ENCODE peak calls at places on chromosomes 11 and 22, in eight cellular contexts. One of them, this sample, is unnamed.

GRCh38 chr22:31826443-31826842 is 72.6 kb downstream of the DEPDC5 start:
- DNase-seq in neural progenitor cell: no peak
- DNase-seq in GM23338: no peak
- DNase-seq in HCT116: no peak
- DNase-seq in endothelial cell of umbilical vein: no peak
- DNase-seq in PC-3: no peak
- DNase-seq in DND-41: no peak
- DNase-seq in H1: no peak
- DNase-seq in this sample: no peak

GRCh38 chr11:10455637-10456487 is 798 bp downstream of the AMPD3 start:
- DNase-seq in neural progenitor cell: peak; percentile 74
- DNase-seq in GM23338: peak; percentile 77
- DNase-seq in HCT116: peak; percentile 26
- DNase-seq in endothelial cell of umbilical vein: peak; percentile 38
- DNase-seq in PC-3: peak; percentile 70
- DNase-seq in DND-41: peak; percentile 90
- DNase-seq in H1: peak; percentile 52
- DNase-seq in this sample: peak; percentile 59

GRCh38 chr22:46794067-46794466 is 31.6 kb downstream of the TBC1D22A start:
- DNase-seq in neural progenitor cell: no peak
- DNase-seq in GM23338: no peak
- DNase-seq in HCT116: no peak
- DNase-seq in endothelial cell of umbilical vein: no peak
- DNase-seq in PC-3: no peak
- DNase-seq in DND-41: no peak
- DNase-seq in H1: no peak
- DNase-seq in this sample: no peak

GRCh38 chr11:80584661-80585060 is 1143.8 kb upstream of the TENM4 start:
- DNase-seq in neural progenitor cell: no peak
- DNase-seq in GM23338: no peak
- DNase-seq in HCT116: no peak
- DNase-seq in endothelial cell of umbilical vein: no peak
- DNase-seq in PC-3: no peak
- DNase-seq in DND-41: no peak
- DNase-seq in H1: no peak
- DNase-seq in this sample: no peak

GRCh38 chr11:45021692-45022130 is 71.0 kb upstream of the TP53I11 start:
- DNase-seq in neural progenitor cell: peak; percentile 63
- DNase-seq in GM23338: peak; percentile 70
- DNase-seq in HCT116: no peak
- DNase-seq in endothelial cell of umbilical vein: peak; percentile 41
- DNase-seq in PC-3: no peak
- DNase-seq in DND-41: peak; percentile 7
- DNase-seq in H1: peak; percentile 67
- DNase-seq in this sample: peak; percentile 88

GRCh38 chr11:119361961-119362725 is 15.6 kb upstream of the MFRP start:
- DNase-seq in neural progenitor cell: no peak
- DNase-seq in GM23338: no peak
- DNase-seq in HCT116: no peak
- DNase-seq in endothelial cell of umbilical vein: no peak
- DNase-seq in PC-3: no peak
- DNase-seq in DND-41: no peak
- DNase-seq in H1: no peak
- DNase-seq in this sample: no peak

GRCh38 chr11:5968394-5968793 is at the start of gene OR56A5:
- DNase-seq in neural progenitor cell: no peak
- DNase-seq in GM23338: no peak
- DNase-seq in HCT116: no peak
- DNase-seq in endothelial cell of umbilical vein: no peak
- DNase-seq in PC-3: no peak
- DNase-seq in DND-41: no peak
- DNase-seq in H1: no peak
- DNase-seq in this sample: no peak

GRCh38 chr11:995752-996420 is 40.6 kb downstream of the MUC6 start:
- DNase-seq in neural progenitor cell: peak; percentile 24
- DNase-seq in GM23338: no peak
- DNase-seq in HCT116: no peak
- DNase-seq in endothelial cell of umbilical vein: no peak
- DNase-seq in PC-3: no peak
- DNase-seq in DND-41: no peak
- DNase-seq in H1: no peak
- DNase-seq in this sample: peak; percentile 9

GRCh38 chr11:57228600-57228999 is 8.4 kb downstream of the APLNR start:
- DNase-seq in neural progenitor cell: no peak
- DNase-seq in GM23338: no peak
- DNase-seq in HCT116: no peak
- DNase-seq in endothelial cell of umbilical vein: no peak
- DNase-seq in PC-3: no peak
- DNase-seq in DND-41: no peak
- DNase-seq in H1: no peak
- DNase-seq in this sample: no peak

GRCh38 chr11:87353904-87354303 is 316.2 kb downstream of the TMEM135 start:
- DNase-seq in neural progenitor cell: no peak
- DNase-seq in GM23338: no peak
- DNase-seq in HCT116: no peak
- DNase-seq in endothelial cell of umbilical vein: peak; percentile 34
- DNase-seq in PC-3: no peak
- DNase-seq in DND-41: no peak
- DNase-seq in H1: no peak
- DNase-seq in this sample: no peak

GRCh38 chr11:131957891-131958290 is 587.5 kb downstream of the NTM start:
- DNase-seq in neural progenitor cell: no peak
- DNase-seq in GM23338: no peak
- DNase-seq in HCT116: no peak
- DNase-seq in endothelial cell of umbilical vein: no peak
- DNase-seq in PC-3: peak; percentile 15
- DNase-seq in DND-41: no peak
- DNase-seq in H1: no peak
- DNase-seq in this sample: no peak

GRCh38 chr11:57427692-57428082 is 766 bp upstream of the SLC43A3 start:
- DNase-seq in neural progenitor cell: no peak
- DNase-seq in GM23338: no peak
- DNase-seq in HCT116: no peak
- DNase-seq in endothelial cell of umbilical vein: no peak
- DNase-seq in PC-3: no peak
- DNase-seq in DND-41: no peak
- DNase-seq in H1: no peak
- DNase-seq in this sample: peak; percentile 74

GRCh38 chr11:103825469-103825868 is 211.0 kb upstream of the DDI1 start:
- DNase-seq in neural progenitor cell: no peak
- DNase-seq in GM23338: no peak
- DNase-seq in HCT116: no peak
- DNase-seq in endothelial cell of umbilical vein: no peak
- DNase-seq in PC-3: no peak
- DNase-seq in DND-41: no peak
- DNase-seq in H1: no peak
- DNase-seq in this sample: no peak

GRCh38 chr11:29131055-29131454 is 885.8 kb downstream of the KCNA4 start:
- DNase-seq in neural progenitor cell: no peak
- DNase-seq in GM23338: no peak
- DNase-seq in HCT116: no peak
- DNase-seq in endothelial cell of umbilical vein: no peak
- DNase-seq in PC-3: no peak
- DNase-seq in DND-41: no peak
- DNase-seq in H1: no peak
- DNase-seq in this sample: no peak
- TF ChIP-seq EZH2 in neural progenitor cell: no peak
- TF ChIP-seq EZH2 in GM23338: no peak
- TF ChIP-seq EZH2 in HCT116: no peak
- TF ChIP-seq EZH2 in endothelial cell of umbilical vein: no peak
- TF ChIP-seq EZH2 in PC-3: no peak
- TF ChIP-seq EZH2 in DND-41: no peak
- TF ChIP-seq EZH2 in H1: no peak
- TF ChIP-seq EZH2 in this sample: no peak

GRCh38 chr11:66012946-66013761 is 1.3 kb downstream of the CST6 start:
- DNase-seq in neural progenitor cell: no peak
- DNase-seq in GM23338: peak; percentile 40
- DNase-seq in HCT116: no peak
- DNase-seq in endothelial cell of umbilical vein: no peak
- DNase-seq in PC-3: peak; percentile 76
- DNase-seq in DND-41: no peak
- DNase-seq in H1: no peak
- DNase-seq in this sample: no peak

GRCh38 chr11:66011239-66011784 is 496 bp upstream of the CST6 start:
- DNase-seq in neural progenitor cell: no peak
- DNase-seq in GM23338: peak; percentile 53
- DNase-seq in HCT116: peak; percentile 91
- DNase-seq in endothelial cell of umbilical vein: no peak
- DNase-seq in PC-3: peak; percentile 98
- DNase-seq in DND-41: no peak
- DNase-seq in H1: no peak
- DNase-seq in this sample: peak; percentile 83

GRCh38 chr11:66012371-66012945 is 650 bp downstream of the CST6 start:
- DNase-seq in neural progenitor cell: no peak
- DNase-seq in GM23338: no peak
- DNase-seq in HCT116: no peak
- DNase-seq in endothelial cell of umbilical vein: no peak
- DNase-seq in PC-3: no peak
- DNase-seq in DND-41: no peak
- DNase-seq in H1: no peak
- DNase-seq in this sample: no peak

GRCh38 chr11:66013762-66014100 is 1.9 kb downstream of the CST6 start:
- DNase-seq in neural progenitor cell: no peak
- DNase-seq in GM23338: no peak
- DNase-seq in HCT116: no peak
- DNase-seq in endothelial cell of umbilical vein: no peak
- DNase-seq in PC-3: no peak
- DNase-seq in DND-41: no peak
- DNase-seq in H1: no peak
- DNase-seq in this sample: no peak

DNA sequence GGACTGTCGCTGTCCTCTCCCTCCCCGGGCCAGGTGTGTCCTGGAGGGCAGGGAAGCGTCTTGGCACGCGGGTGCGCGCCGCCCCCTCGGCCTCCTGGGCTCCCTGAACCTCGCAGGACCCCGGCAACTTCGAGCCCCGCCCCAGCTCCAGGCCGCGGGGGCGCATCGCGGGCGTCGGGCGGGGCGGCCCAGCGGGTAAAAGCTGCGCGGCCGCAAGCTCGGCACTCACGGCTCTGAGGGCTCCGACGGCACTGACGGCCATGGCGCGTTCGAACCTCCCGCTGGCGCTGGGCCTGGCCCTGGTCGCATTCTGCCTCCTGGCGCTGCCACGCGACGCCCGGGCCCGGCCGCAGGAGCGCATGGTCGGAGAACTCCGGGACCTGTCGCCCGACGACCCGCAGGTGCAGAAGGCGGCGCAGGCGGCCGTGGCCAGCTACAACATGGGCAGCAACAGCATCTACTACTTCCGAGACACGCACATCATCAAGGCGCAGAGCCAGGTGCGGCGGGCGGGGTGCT is at the start of gene CST6:
- DNase-seq in neural progenitor cell: peak; percentile 43
- DNase-seq in GM23338: peak; percentile 68
- DNase-seq in HCT116: no peak
- DNase-seq in endothelial cell of umbilical vein: no peak
- DNase-seq in PC-3: no peak
- DNase-seq in DND-41: no peak
- DNase-seq in H1: peak; percentile 69
- DNase-seq in this sample: no peak
- TF ChIP-seq EZH2 in neural progenitor cell: peak; percentile 85
- TF ChIP-seq EZH2 in GM23338: no peak
- TF ChIP-seq EZH2 in HCT116: no peak
- TF ChIP-seq EZH2 in endothelial cell of umbilical vein: peak; percentile 58
- TF ChIP-seq EZH2 in PC-3: no peak
- TF ChIP-seq EZH2 in DND-41: no peak
- TF ChIP-seq EZH2 in H1: peak; percentile 50
- TF ChIP-seq EZH2 in this sample: peak; percentile 85

DNA sequence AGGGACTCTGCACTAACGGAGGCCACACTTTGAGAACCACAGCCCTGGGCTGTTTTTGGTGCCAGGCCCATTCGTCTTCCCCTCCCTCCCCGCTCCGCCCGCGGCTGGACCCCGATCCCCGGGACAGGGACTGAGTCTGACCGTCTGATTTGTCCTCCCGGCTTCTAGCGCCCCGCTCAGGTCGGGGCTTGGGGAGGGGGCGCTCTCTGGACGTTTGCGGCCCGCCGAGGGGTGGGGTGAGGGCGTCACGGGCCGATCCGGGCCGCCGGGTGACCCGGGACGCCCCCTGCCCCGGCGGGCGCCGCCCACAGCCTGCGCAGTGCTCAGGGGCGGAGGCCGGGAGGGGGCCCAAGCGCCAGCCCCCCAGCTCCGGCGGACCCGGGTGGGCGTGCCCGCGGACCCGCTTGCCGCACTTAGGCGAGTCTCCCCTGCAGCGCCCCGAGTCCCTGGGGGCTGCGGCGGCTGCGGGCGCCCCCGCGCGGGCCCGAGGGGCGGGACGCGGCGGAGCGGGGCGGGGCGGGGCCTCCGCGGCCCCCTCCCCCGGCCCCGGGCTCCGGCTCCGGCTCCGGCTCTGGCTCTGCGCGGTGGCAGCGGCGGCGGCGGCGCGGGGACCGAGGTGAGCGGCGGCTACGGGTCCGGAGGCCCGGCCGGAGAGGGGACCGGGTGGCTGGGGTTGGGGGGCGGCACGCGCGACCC is 33.7 kb upstream of the PRR5 start:
- DNase-seq in neural progenitor cell: peak; percentile 86
- DNase-seq in GM23338: peak; percentile 82
- DNase-seq in HCT116: no peak
- DNase-seq in endothelial cell of umbilical vein: no peak
- DNase-seq in PC-3: no peak
- DNase-seq in DND-41: no peak
- DNase-seq in H1: peak; percentile 80
- DNase-seq in this sample: no peak
- TF ChIP-seq EZH2 in neural progenitor cell: no peak
- TF ChIP-seq EZH2 in GM23338: no peak
- TF ChIP-seq EZH2 in HCT116: no peak
- TF ChIP-seq EZH2 in endothelial cell of umbilical vein: no peak
- TF ChIP-seq EZH2 in PC-3: no peak
- TF ChIP-seq EZH2 in DND-41: no peak
- TF ChIP-seq EZH2 in H1: no peak
- TF ChIP-seq EZH2 in this sample: peak; percentile 42

GRCh38 chr22:29570912-29571549 is 9.9 kb downstream of the NIPSNAP1 start:
- DNase-seq in neural progenitor cell: no peak
- DNase-seq in GM23338: no peak
- DNase-seq in HCT116: no peak
- DNase-seq in endothelial cell of umbilical vein: no peak
- DNase-seq in PC-3: no peak
- DNase-seq in DND-41: no peak
- DNase-seq in H1: no peak
- DNase-seq in this sample: no peak

GRCh38 chr22:29570456-29570855 is 10.5 kb downstream of the NIPSNAP1 start:
- DNase-seq in neural progenitor cell: no peak
- DNase-seq in GM23338: no peak
- DNase-seq in HCT116: no peak
- DNase-seq in endothelial cell of umbilical vein: no peak
- DNase-seq in PC-3: no peak
- DNase-seq in DND-41: no peak
- DNase-seq in H1: no peak
- DNase-seq in this sample: no peak

GRCh38 chr22:29580200-29580810 is 608 bp downstream of the NIPSNAP1 start:
- DNase-seq in neural progenitor cell: peak; percentile 22
- DNase-seq in GM23338: peak; percentile 38
- DNase-seq in HCT116: no peak
- DNase-seq in endothelial cell of umbilical vein: no peak
- DNase-seq in PC-3: no peak
- DNase-seq in DND-41: peak; percentile 28
- DNase-seq in H1: peak; percentile 63
- DNase-seq in this sample: no peak

GRCh38 chr22:29578462-29578861 is 2.5 kb downstream of the NIPSNAP1 start:
- DNase-seq in neural progenitor cell: no peak
- DNase-seq in GM23338: no peak
- DNase-seq in HCT116: no peak
- DNase-seq in endothelial cell of umbilical vein: no peak
- DNase-seq in PC-3: no peak
- DNase-seq in DND-41: no peak
- DNase-seq in H1: no peak
- DNase-seq in this sample: no peak

GRCh38 chr22:29574762-29575450 is 6.0 kb downstream of the NIPSNAP1 start:
- DNase-seq in neural progenitor cell: no peak
- DNase-seq in GM23338: no peak
- DNase-seq in HCT116: no peak
- DNase-seq in endothelial cell of umbilical vein: no peak
- DNase-seq in PC-3: no peak
- DNase-seq in DND-41: no peak
- DNase-seq in H1: no peak
- DNase-seq in this sample: no peak
- TF ChIP-seq EZH2 in neural progenitor cell: no peak
- TF ChIP-seq EZH2 in GM23338: no peak
- TF ChIP-seq EZH2 in HCT116: no peak
- TF ChIP-seq EZH2 in endothelial cell of umbilical vein: no peak
- TF ChIP-seq EZH2 in PC-3: no peak
- TF ChIP-seq EZH2 in DND-41: no peak
- TF ChIP-seq EZH2 in H1: no peak
- TF ChIP-seq EZH2 in this sample: no peak